ENCODE peak calls at places on chromosomes 2 and 18, in seven cellular contexts. R is psoas muscle, P is fibroblast of lung, M is cardiac muscle cell, I is aorta, L is SJSA1, B is uterus. T is an unnamed sample.

GRCh38 chr2:162928356-162928755 is 89.8 kb upstream of the KCNH7 start:
- DNase-seq in M (no peak), I (no peak), B (no peak), R (no peak), L (no peak), P (no peak), T (no peak)

GRCh38 chr2:219352448-219353023 is 20.0 kb upstream of the RESP18 start:
- DNase-seq in L (no peak), I (no peak), B (no peak), R (no peak), M (peak; percentile 75), P (peak; percentile 65), T (peak; percentile 17)

GRCh38 chr2:150475479-150476212 is 11.8 kb downstream of the RND3 start:
- DNase-seq in R (no peak), M (no peak), P (peak; percentile 78), I (no peak), L (no peak), B (no peak), T (no peak)

GRCh38 chr18:75128051-75128605 is 80.8 kb downstream of the PTGR3 start:
- DNase-seq in P (no peak), R (no peak), L (peak; percentile 23), M (no peak), I (no peak), B (no peak), T (no peak)

GRCh38 chr18:61400714-61401113 is 67.5 kb downstream of the CDH20 start:
- DNase-seq in M (peak; percentile 44), L (no peak), I (no peak), R (no peak), P (peak; percentile 72), B (no peak), T (no peak)

GRCh38 chr2:86622409-86622877 is 1.2 kb downstream of the RNF103 start:
- DNase-seq in L (no peak), B (peak; percentile 38), P (peak; percentile 28), I (peak; percentile 75), M (peak; percentile 22), R (peak; percentile 59), T (peak; percentile 37)

GRCh38 chr2:26235089-26235488 is 9.3 kb downstream of the HADHA start:
- DNase-seq in R (no peak), M (peak; percentile 13), B (no peak), I (no peak), L (no peak), P (peak; percentile 13), T (no peak)

GRCh38 chr2:150011336-150011735 is 423.8 kb upstream of the MMADHC start:
- DNase-seq in P (peak; percentile 69), L (no peak), M (peak; percentile 33), I (no peak), B (no peak), R (no peak), T (no peak)

GRCh38 chr2:14297906-14298305 is 334.6 kb upstream of the LRATD1 start:
- DNase-seq in L (no peak), M (no peak), B (no peak), I (no peak), P (no peak), R (no peak), T (no peak)

GRCh38 chr18:3254725-3255124 is 7.1 kb downstream of the MYL12A start:
- DNase-seq in P (no peak), M (no peak), I (no peak), R (no peak), B (no peak), L (no peak), T (no peak)

GRCh38 chr18:3252843-3253242 is 5.2 kb downstream of the MYL12A start:
- DNase-seq in I (no peak), B (no peak), M (no peak), L (no peak), P (no peak), R (no peak), T (no peak)

GRCh38 chr18:3250237-3251107 is 2.9 kb downstream of the MYL12A start:
- DNase-seq in L (no peak), B (no peak), R (no peak), M (peak; percentile 84), P (peak; percentile 83), I (no peak), T (no peak)

GRCh38 chr18:3251249-3251962 is 3.8 kb downstream of the MYL12A start:
- DNase-seq in M (no peak), P (no peak), L (no peak), B (no peak), R (no peak), I (no peak), T (no peak)

DNA sequence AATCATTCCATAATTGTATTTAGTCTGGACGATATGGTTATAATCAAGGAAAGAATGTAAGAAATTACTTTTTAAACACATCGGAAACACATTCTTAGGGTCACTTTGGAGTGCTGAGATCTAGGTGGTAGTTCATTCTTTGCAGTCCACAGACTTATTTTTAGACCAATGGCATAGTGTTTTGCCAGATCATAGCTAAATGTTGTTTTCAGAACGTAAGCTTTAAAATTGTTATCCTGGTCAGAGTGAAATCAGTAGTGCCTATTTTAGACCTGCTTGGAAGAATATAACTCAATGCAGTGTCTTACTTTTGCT is 4.3 kb downstream of the MYL12A start:
- DNase-seq in R (no peak), P (no peak), B (no peak), I (no peak), L (no peak), M (no peak), T (no peak)
- H3K36me3 ChIP-seq in R (peaks cover 48% of the 10 kb centered on the region), P (peaks cover 13% of the 10 kb centered on the region), B (no peaks in the 10 kb centered on the region), I (peaks cover 2% of the 10 kb centered on the region), L (peaks cover 75% of the 10 kb centered on the region), M (peaks cover 35% of the 10 kb centered on the region), T (peaks cover 11% of the 10 kb centered on the region)

GRCh38 chr2:1641498-1641897 is 102.8 kb downstream of the PXDN start:
- DNase-seq in I (no peak), B (no peak), M (peak; percentile 33), P (peak; percentile 32), L (no peak), R (no peak), T (no peak)
- H3K36me3 ChIP-seq in I (no peaks in the 10 kb centered on the region), B (no peaks in the 10 kb centered on the region), M (no peaks in the 10 kb centered on the region), P (peaks cover 19% of the 10 kb centered on the region), L (peaks cover 79% of the 10 kb centered on the region), R (peaks cover 22% of the 10 kb centered on the region), T (no peaks in the 10 kb centered on the region)

DNA sequence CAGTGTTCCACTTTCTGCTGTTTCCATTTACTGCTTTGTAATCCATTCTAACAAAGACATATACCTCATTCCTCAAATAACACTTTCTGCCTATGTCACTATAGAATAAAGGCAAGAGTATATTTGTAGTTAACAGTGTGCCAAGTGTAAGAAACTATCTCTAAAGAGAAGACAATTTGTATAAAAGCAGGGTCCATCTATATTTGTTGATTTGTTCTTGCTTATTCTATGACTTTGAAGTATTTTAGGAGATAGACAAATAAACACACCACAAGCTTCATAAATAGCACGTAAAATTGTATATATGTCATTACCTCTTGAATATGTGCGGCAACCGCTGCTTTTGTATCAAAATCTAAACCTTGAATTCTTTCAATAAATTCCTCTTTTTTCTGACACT is 56.0 kb downstream of the CCDC88A start:
- DNase-seq in P (no peak), L (no peak), I (no peak), R (no peak), M (no peak), B (no peak), T (no peak)
- H3K36me3 ChIP-seq in P (no peaks in the 10 kb centered on the region), L (no peaks in the 10 kb centered on the region), I (no peaks in the 10 kb centered on the region), R (no peaks in the 10 kb centered on the region), M (peaks cover 5% of the 10 kb centered on the region), B (no peaks in the 10 kb centered on the region), T (no peaks in the 10 kb centered on the region)

GRCh38 chr2:2862386-2862785 is 515.2 kb downstream of the EIPR1 start:
- DNase-seq in B (no peak), R (no peak), I (no peak), P (no peak), L (no peak), M (no peak), T (no peak)
- H3K36me3 ChIP-seq in B (no peaks in the 10 kb centered on the region), R (no peaks in the 10 kb centered on the region), I (no peaks in the 10 kb centered on the region), P (no peaks in the 10 kb centered on the region), L (no peaks in the 10 kb centered on the region), M (no peaks in the 10 kb centered on the region), T (no peaks in the 10 kb centered on the region)

GRCh38 chr2:201644001-201644400 is 698 bp upstream of the TMEM237 start:
- DNase-seq in M (peak; percentile 50), B (peak; percentile 65), R (no peak), L (no peak), I (no peak), P (peak; percentile 32), T (peak; percentile 32)
- H3K36me3 ChIP-seq in M (no peaks in the 10 kb centered on the region), B (no peaks in the 10 kb centered on the region), R (peaks cover 6% of the 10 kb centered on the region), L (peaks cover 7% of the 10 kb centered on the region), I (no peaks in the 10 kb centered on the region), P (no peaks in the 10 kb centered on the region), T (no peaks in the 10 kb centered on the region)

GRCh38 chr18:57660961-57661360 is 39.3 kb upstream of the NARS1 start:
- DNase-seq in P (peak; percentile 66), M (peak; percentile 65), L (peak; percentile 48), B (no peak), I (peak; percentile 76), R (no peak), T (no peak)

GRCh38 chr18:57657566-57657965 is 35.9 kb upstream of the NARS1 start:
- DNase-seq in B (peak; percentile 46), M (no peak), P (peak; percentile 31), I (no peak), L (no peak), R (no peak), T (no peak)

GRCh38 chr18:57655740-57656139 is 34.1 kb upstream of the NARS1 start:
- DNase-seq in P (no peak), M (no peak), R (no peak), B (no peak), L (no peak), I (no peak), T (no peak)

GRCh38 chr18:57664600-57665165 is 43.0 kb upstream of the NARS1 start:
- DNase-seq in P (no peak), B (no peak), R (no peak), L (no peak), I (no peak), M (no peak), T (no peak)

DNA sequence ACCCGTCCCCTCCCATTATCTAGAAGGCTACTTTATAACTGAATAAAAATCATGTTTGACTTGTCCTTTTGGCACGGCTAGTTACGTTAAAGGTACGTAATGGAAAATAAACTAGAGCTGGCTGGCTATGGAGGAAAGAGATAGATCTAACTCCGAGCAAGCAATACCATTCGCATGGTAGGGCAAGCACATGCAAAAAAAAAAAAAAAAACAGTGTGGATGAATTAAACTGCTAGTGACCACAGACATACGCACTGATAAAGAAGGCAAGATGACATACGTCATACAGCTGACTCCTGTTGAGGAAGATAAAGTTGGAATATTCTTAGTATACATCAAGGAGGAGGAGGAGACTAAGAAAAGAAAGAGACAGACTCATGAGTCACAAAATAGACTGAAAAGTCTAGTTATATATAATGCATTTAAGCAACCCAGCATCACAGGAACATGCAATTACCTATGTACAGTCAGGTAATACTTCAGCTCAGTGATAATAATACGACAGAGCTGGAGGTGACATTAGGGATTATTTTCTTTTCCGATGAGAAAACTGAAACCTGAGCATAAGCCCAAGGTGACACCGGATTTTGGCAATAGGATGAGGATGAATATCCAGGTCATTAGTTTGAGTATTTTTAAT is 37.9 kb upstream of the NARS1 start:
- DNase-seq in M (peak; percentile 76), L (no peak), R (no peak), P (peak; percentile 69), I (no peak), B (no peak), T (no peak)
- H3K36me3 ChIP-seq in M (no peaks in the 10 kb centered on the region), L (peaks cover 32% of the 10 kb centered on the region), R (peaks cover 37% of the 10 kb centered on the region), P (peaks cover 20% of the 10 kb centered on the region), I (peaks cover 11% of the 10 kb centered on the region), B (no peaks in the 10 kb centered on the region), T (no peaks in the 10 kb centered on the region)